ENCODE peak calls at places on chromosomes 1 and 21, in six cellular contexts. W, S, P, M, U and Z are unnamed samples. For H3K79me2, the result is how much of the 10 kb centered on the place peaks cover.

GRCh38 chr1:1435911-1436633 is 582 bp downstream of the VWA1 start:
- DNase-seq in W (no peak), S (no peak), P (no peak), M (no peak), U (no peak), Z (no peak)

GRCh38 chr1:175383239-175383638 is 190.7 kb upstream of the KIAA0040 start:
- DNase-seq in W (no peak), S (no peak), P (no peak), M (no peak), U (no peak), Z (no peak)

GRCh38 chr21:31273278-31273677 is 70.8 kb downstream of the TIAM1 start:
- DNase-seq in W (peak), S (no peak), P (no peak), M (no peak), U (no peak), Z (no peak)

GRCh38 chr1:155178441-155179106 is 4.9 kb downstream of the TRIM46 start:
- DNase-seq in W (no peak), S (no peak), P (no peak), M (no peak), U (no peak), Z (no peak)

GRCh38 chr1:231203259-231204057 is 37.6 kb upstream of the GNPAT start:
- DNase-seq in W (no peak), S (no peak), P (no peak), M (no peak), U (no peak), Z (no peak)

GRCh38 chr1:206136241-206136640 is 19.1 kb upstream of the AVPR1B start:
- DNase-seq in W (no peak), S (no peak), P (no peak), M (no peak), U (no peak), Z (no peak)

GRCh38 chr1:88061106-88061829 is 622.8 kb upstream of the PKN2 start:
- DNase-seq in W (peak), S (peak), P (peak), M (peak), U (peak), Z (peak)

GRCh38 chr1:241834733-241835377 is 13.1 kb upstream of the EXO1 start:
- DNase-seq in W (no peak), S (peak), P (peak), M (peak), U (peak), Z (peak)

GRCh38 chr1:109370712-109371270 is 26.9 kb downstream of the SORT1 start:
- DNase-seq in W (peak), S (peak), P (no peak), M (peak), U (peak), Z (peak)

GRCh38 chr1:7421471-7422075 is 349.5 kb upstream of the VAMP3 start:
- DNase-seq in W (no peak), S (no peak), P (no peak), M (no peak), U (no peak), Z (no peak)

DNA sequence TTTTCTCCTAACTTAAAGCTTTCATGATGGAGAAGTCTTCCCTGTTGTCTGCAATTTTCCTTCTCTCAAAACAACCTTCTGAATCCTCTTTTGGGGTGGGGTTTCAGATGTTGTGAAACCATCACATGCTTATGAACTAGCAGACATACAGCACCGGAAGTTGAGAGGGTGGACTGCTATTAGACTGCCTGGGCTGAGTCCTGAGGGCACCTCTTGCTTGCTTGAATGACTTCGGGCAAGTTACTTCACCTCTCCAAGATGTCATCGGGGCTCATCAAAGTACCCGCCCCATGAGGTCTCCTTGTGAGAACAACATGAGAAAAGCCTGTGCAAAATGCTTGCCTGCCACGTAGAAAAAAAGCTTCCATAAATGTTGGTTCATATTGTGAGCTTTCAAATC is 89.6 kb downstream of the CCDC185 start:
- DNase-seq in W (no peak), S (no peak), P (no peak), M (no peak), U (no peak), Z (no peak)
- TF ChIP-seq CTCF in W (no peak), S (no peak), P (no peak), M (no peak), U (no peak), Z (no peak)

GRCh38 chr1:146034976-146035469 is 13.5 kb upstream of the HJV start:
- DNase-seq in W (no peak), S (no peak), P (peak), M (peak), U (peak), Z (peak)
- H3K4me3 ChIP-seq in W (peak), S (peak), P (peak), M (peak), U (peak), Z (peak)

GRCh38 chr1:177122461-177122860 is 42.1 kb downstream of the ASTN1 start:
- DNase-seq in W (no peak), S (no peak), P (no peak), M (no peak), U (no peak), Z (no peak)
- H3K79me2 ChIP-seq in W (under half), S (under half), P (under half), M (under half), U (under half), Z (under half)

GRCh38 chr21:44508426-44508710 is 31.6 kb downstream of the KRTAP10-1 start:
- DNase-seq in W (no peak), S (no peak), P (no peak), M (no peak), U (no peak), Z (no peak)
- TF ChIP-seq CTCF in W (no peak), S (no peak), P (no peak), M (no peak), U (no peak), Z (no peak)

GRCh38 chr1:87056974-87057373 is 142.5 kb downstream of the HS2ST1 start:
- DNase-seq in W (no peak), S (no peak), P (no peak), M (no peak), U (no peak), Z (no peak)
- H3K4me3 ChIP-seq in W (no peak), S (no peak), P (no peak), M (no peak), U (no peak), Z (no peak)

DNA sequence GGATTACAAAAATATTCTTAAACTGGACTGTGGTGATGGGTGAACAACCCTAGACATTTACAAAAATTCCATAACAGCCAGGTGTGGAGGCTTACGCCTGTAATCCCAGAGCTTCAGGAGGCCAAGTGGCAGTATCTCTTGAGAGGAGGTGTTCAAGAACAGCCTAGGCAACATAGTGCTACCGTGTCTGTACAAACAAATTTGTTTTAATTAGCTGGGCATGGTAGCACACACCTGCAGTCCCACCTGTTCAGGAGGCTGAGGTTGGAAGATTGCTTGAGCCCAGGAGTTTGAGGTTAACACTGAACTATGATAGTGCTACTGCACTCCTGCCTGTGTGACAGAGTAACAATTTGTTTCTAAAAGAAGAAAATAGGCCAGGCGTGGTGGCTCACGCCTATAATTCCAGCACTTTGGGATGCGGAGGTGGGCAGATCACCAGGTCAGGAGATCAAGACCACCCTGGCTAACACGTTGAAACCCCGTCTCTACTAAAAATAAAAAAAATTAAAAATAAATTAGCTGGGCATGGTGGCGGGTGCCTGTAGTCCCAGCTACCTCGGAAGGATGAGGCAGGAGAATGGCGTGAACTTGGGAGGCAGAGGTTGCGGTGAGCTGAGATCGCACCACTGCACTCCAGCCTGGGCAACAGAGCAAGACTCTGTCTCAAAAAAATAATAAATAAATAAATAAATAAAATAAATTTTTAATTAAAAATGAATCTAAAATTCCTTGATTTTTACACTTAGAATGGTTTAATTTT is 37.1 kb downstream of the ARID4B start:
- DNase-seq in W (no peak), S (no peak), P (no peak), M (no peak), U (no peak), Z (no peak)
- H3K79me2 ChIP-seq in W (half or more), S (half or more), P (half or more), M (half or more), U (half or more), Z (half or more)

DNA sequence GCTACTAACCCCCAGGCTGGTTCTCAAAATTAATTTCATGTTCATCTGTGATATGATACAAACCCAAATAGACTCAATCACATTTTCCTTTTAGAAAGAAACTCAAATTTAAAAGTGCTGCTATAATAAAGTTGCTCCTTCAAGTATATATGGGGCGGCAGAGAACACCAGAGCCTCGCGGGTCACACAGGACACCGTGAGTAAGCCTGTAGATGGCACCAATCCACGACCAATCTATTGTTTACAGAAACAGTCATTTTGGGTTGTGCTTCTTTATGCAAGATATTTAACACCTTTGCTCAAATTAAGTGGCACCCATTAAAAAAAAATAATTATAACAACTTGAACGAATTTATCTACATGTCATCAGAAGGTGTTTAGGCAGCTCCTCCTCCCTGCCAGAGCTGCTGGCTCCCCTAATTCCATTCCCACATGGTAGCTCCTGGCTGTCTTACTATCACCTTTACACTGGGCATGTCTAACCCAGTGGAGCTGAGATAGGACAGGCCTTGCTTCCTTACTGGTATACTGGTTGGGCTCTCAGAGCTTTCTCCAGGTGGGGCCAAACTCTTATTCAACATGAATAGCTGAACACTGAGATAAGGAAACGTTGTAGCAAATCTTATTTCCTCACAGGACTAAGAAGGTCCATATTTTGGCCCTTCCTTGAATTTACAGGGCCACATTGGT is 287.0 kb downstream of the SDCCAG8 start:
- DNase-seq in W (no peak), S (no peak), P (no peak), M (peak), U (no peak), Z (no peak)
- TF ChIP-seq CTCF in W (no peak), S (no peak), P (no peak), M (no peak), U (peak), Z (no peak)